ENCODE peak calls at places on chromosomes 5 and 9, in five cellular contexts. One of them, this sample, is unnamed.

GRCh38 chr9:107819772-107820171 is 330.2 kb upstream of the KLF4 start:
- DNase-seq in effector memory CD8-positive, alpha-beta T cell: no peak
- DNase-seq in H9: no peak
- DNase-seq in GM04504: no peak
- DNase-seq in EH: no peak
- DNase-seq in this sample: no peak

GRCh38 chr5:139664273-139664693 is 16.1 kb downstream of the CXXC5 start:
- DNase-seq in effector memory CD8-positive, alpha-beta T cell: no peak
- DNase-seq in H9: no peak
- DNase-seq in EH: no peak
- DNase-seq in GM04504: no peak
- DNase-seq in this sample: no peak

GRCh38 chr9:125472562-125472925 is 210.9 kb downstream of the GAPVD1 start:
- DNase-seq in H9: no peak
- DNase-seq in effector memory CD8-positive, alpha-beta T cell: no peak
- DNase-seq in EH: no peak
- DNase-seq in GM04504: no peak
- DNase-seq in this sample: no peak

GRCh38 chr5:96718635-96719077 is 56.5 kb downstream of the CAST start:
- DNase-seq in GM04504: no peak
- DNase-seq in EH: no peak
- DNase-seq in effector memory CD8-positive, alpha-beta T cell: no peak
- DNase-seq in H9: no peak
- DNase-seq in this sample: no peak

GRCh38 chr9:96556701-96557461 is 62.8 kb downstream of the CDC14B start:
- DNase-seq in EH: peak; percentile 11
- DNase-seq in GM04504: no peak
- DNase-seq in H9: no peak
- DNase-seq in effector memory CD8-positive, alpha-beta T cell: no peak
- DNase-seq in this sample: no peak

GRCh38 chr5:144072518-144072927 is 97.9 kb downstream of the YIPF5 start:
- DNase-seq in H9: no peak
- DNase-seq in effector memory CD8-positive, alpha-beta T cell: no peak
- DNase-seq in GM04504: peak; percentile 64
- DNase-seq in EH: peak; percentile 93
- DNase-seq in this sample: no peak

GRCh38 chr9:112233769-112234168 is 58.7 kb upstream of the SUSD1 start:
- DNase-seq in effector memory CD8-positive, alpha-beta T cell: no peak
- DNase-seq in H9: no peak
- DNase-seq in EH: peak; percentile 93
- DNase-seq in GM04504: peak; percentile 78
- DNase-seq in this sample: no peak

GRCh38 chr9:135300346-135301141 is 179.0 kb upstream of the PPP1R26 start:
- DNase-seq in EH: no peak
- DNase-seq in GM04504: no peak
- DNase-seq in H9: no peak
- DNase-seq in effector memory CD8-positive, alpha-beta T cell: no peak
- DNase-seq in this sample: no peak

GRCh38 chr5:51384281-51384840 is 1.1 kb downstream of the ISL1 start:
- DNase-seq in GM04504: no peak
- DNase-seq in EH: peak; percentile 22
- DNase-seq in effector memory CD8-positive, alpha-beta T cell: no peak
- DNase-seq in H9: no peak
- DNase-seq in this sample: no peak

GRCh38 chr9:133057006-133057405 is 4.8 kb upstream of the CEL start:
- DNase-seq in effector memory CD8-positive, alpha-beta T cell: no peak
- DNase-seq in GM04504: no peak
- DNase-seq in H9: no peak
- DNase-seq in EH: no peak
- DNase-seq in this sample: no peak

GRCh38 chr5:160272889-160273288 is 39.5 kb downstream of the CCNJL start:
- DNase-seq in GM04504: no peak
- DNase-seq in H9: no peak
- DNase-seq in EH: no peak
- DNase-seq in effector memory CD8-positive, alpha-beta T cell: no peak
- DNase-seq in this sample: no peak

GRCh38 chr5:106311230-106311629 is 1359.5 kb downstream of the EFNA5 start:
- DNase-seq in GM04504: no peak
- DNase-seq in EH: peak; percentile 7
- DNase-seq in H9: no peak
- DNase-seq in effector memory CD8-positive, alpha-beta T cell: no peak
- DNase-seq in this sample: no peak

GRCh38 chr5:75037106-75037505 is 15.3 kb downstream of the GCNT4 start:
- DNase-seq in GM04504: peak; percentile 55
- DNase-seq in H9: peak; percentile 41
- DNase-seq in effector memory CD8-positive, alpha-beta T cell: no peak
- DNase-seq in EH: peak; percentile 80
- DNase-seq in this sample: no peak

GRCh38 chr9:75148551-75148950 is 60.2 kb downstream of the OSTF1 start:
- DNase-seq in EH: peak; percentile 97
- DNase-seq in H9: no peak
- DNase-seq in GM04504: peak; percentile 59
- DNase-seq in effector memory CD8-positive, alpha-beta T cell: no peak
- DNase-seq in this sample: no peak

GRCh38 chr9:72635197-72635596 is 113.8 kb downstream of the TMC1 start:
- DNase-seq in H9: peak; percentile 47
- DNase-seq in EH: no peak
- DNase-seq in GM04504: no peak
- DNase-seq in effector memory CD8-positive, alpha-beta T cell: no peak
- DNase-seq in this sample: no peak

GRCh38 chr5:160266752-160267345 is 37.5 kb downstream of the FABP6 start:
- DNase-seq in effector memory CD8-positive, alpha-beta T cell: no peak
- DNase-seq in EH: no peak
- DNase-seq in GM04504: no peak
- DNase-seq in H9: peak; percentile 82
- DNase-seq in this sample: no peak

GRCh38 chr5:157998021-157998504 is 139.1 kb upstream of the CLINT1 start:
- DNase-seq in EH: peak; percentile 10
- DNase-seq in H9: no peak
- DNase-seq in effector memory CD8-positive, alpha-beta T cell: no peak
- DNase-seq in GM04504: peak; percentile 11
- DNase-seq in this sample: no peak

GRCh38 chr5:33501899-33502298 is 61.1 kb downstream of the TARS1 start:
- DNase-seq in EH: no peak
- DNase-seq in H9: peak; percentile 53
- DNase-seq in effector memory CD8-positive, alpha-beta T cell: no peak
- DNase-seq in GM04504: no peak
- DNase-seq in this sample: no peak

GRCh38 chr5:149439899-149440655 is 61.0 kb upstream of the IL17B start:
- DNase-seq in GM04504: no peak
- DNase-seq in EH: peak; percentile 65
- DNase-seq in H9: peak; percentile 92
- DNase-seq in effector memory CD8-positive, alpha-beta T cell: no peak
- DNase-seq in this sample: no peak

GRCh38 chr5:150338546-150338945 is 19.0 kb upstream of the TCOF1 start:
- DNase-seq in H9: no peak
- DNase-seq in EH: no peak
- DNase-seq in effector memory CD8-positive, alpha-beta T cell: no peak
- DNase-seq in GM04504: no peak
- DNase-seq in this sample: no peak

GRCh38 chr9:115930472-115930871 is 223.1 kb upstream of the PAPPA start:
- DNase-seq in H9: no peak
- DNase-seq in effector memory CD8-positive, alpha-beta T cell: no peak
- DNase-seq in EH: peak; percentile 40
- DNase-seq in GM04504: no peak
- DNase-seq in this sample: no peak

GRCh38 chr9:91818226-91818587 is 131.8 kb downstream of the ROR2 start:
- DNase-seq in GM04504: no peak
- DNase-seq in EH: no peak
- DNase-seq in effector memory CD8-positive, alpha-beta T cell: no peak
- DNase-seq in H9: no peak
- DNase-seq in this sample: no peak

GRCh38 chr5:168334161-168335094 is 43.0 kb downstream of the WWC1 start:
- DNase-seq in H9: peak; percentile 97
- DNase-seq in EH: peak; percentile 91
- DNase-seq in effector memory CD8-positive, alpha-beta T cell: no peak
- DNase-seq in GM04504: no peak
- DNase-seq in this sample: no peak

This sample was measured in activated T-cell treated with anti-CD3 and anti-CD28 coated beads for 4 hours.